ENCODE peak calls at places on chromosomes 7 and 10, in nine cellular contexts. W is ovary; K is bronchial epithelial cell; Y is Calu3; N is endothelial cell; X is GM23338; H is tibial nerve; Z is left ventricle myocardium inferior; F is CD8-positive, alpha-beta T cell. T is an unnamed sample.

GRCh38 chr7:37449621-37450020 is 957 bp upstream of the ELMO1 start:
- DNase-seq in W (no peak), K (no peak), Y (no peak), N (no peak), X (peak; percentile 23), H (no peak), Z (no peak), F (no peak), T (no peak)

GRCh38 chr10:132410779-132411532 is 14.0 kb downstream of the PWWP2B start:
- DNase-seq in W (no peak), K (no peak), Y (no peak), N (no peak), X (no peak), H (no peak), Z (no peak), F (no peak), T (no peak)

GRCh38 chr10:99369551-99369950 is 40.4 kb downstream of the CNNM1 start:
- DNase-seq in W (no peak), K (no peak), Y (no peak), N (no peak), X (no peak), H (no peak), Z (no peak), F (no peak), T (no peak)

GRCh38 chr7:28086198-28086597 is 94.4 kb downstream of the JAZF1 start:
- DNase-seq in W (no peak), K (no peak), Y (no peak), N (no peak), X (no peak), H (no peak), Z (no peak), F (no peak), T (no peak)

GRCh38 chr10:117007080-117007479 is 2.1 kb upstream of the SHTN1 start:
- DNase-seq in W (no peak), K (peak; percentile 85), Y (peak; percentile 11), N (no peak), X (no peak), H (no peak), Z (no peak), F (no peak), T (no peak)

GRCh38 chr10:69004821-69005220 is 16.2 kb downstream of the KIFBP start:
- DNase-seq in W (no peak), K (peak; percentile 45), Y (no peak), N (no peak), X (peak; percentile 49), H (no peak), Z (no peak), F (no peak), T (peak; percentile 39)

GRCh38 chr7:17212188-17212587 is 86.3 kb upstream of the AHR start:
- DNase-seq in W (no peak), K (no peak), Y (no peak), N (no peak), X (no peak), H (no peak), Z (no peak), F (no peak), T (no peak)

GRCh38 chr7:79307376-79307775 is 146.1 kb downstream of the MAGI2 start:
- DNase-seq in W (no peak), K (no peak), Y (no peak), N (no peak), X (no peak), H (no peak), Z (no peak), F (no peak), T (no peak)

GRCh38 chr7:121126801-121127534 is 138.5 kb downstream of the CPED1 start:
- DNase-seq in W (no peak), K (peak; percentile 35), Y (no peak), N (no peak), X (peak; percentile 18), H (no peak), Z (no peak), F (no peak), T (no peak)

GRCh38 chr7:36021917-36022550 is 131.0 kb upstream of the EEPD1 start:
- DNase-seq in W (peak; percentile 59), K (no peak), Y (no peak), N (no peak), X (no peak), H (no peak), Z (no peak), F (no peak), T (no peak)

GRCh38 chr10:323651-324293 is 188.5 kb downstream of the ZMYND11 start:
- DNase-seq in W (peak; percentile 77), K (peak; percentile 91), Y (peak; percentile 72), N (no peak), X (no peak), H (peak; percentile 63), Z (peak; percentile 79), F (peak; percentile 57), T (peak; percentile 59)

GRCh38 chr10:116146374-116146773 is 126.6 kb downstream of the GFRA1 start:
- DNase-seq in W (no peak), K (no peak), Y (no peak), N (no peak), X (no peak), H (no peak), Z (no peak), F (no peak), T (no peak)

GRCh38 chr7:102193806-102194205 is 92.9 kb upstream of the SH2B2 start:
- DNase-seq in W (no peak), K (no peak), Y (no peak), N (no peak), X (no peak), H (no peak), Z (no peak), F (no peak), T (no peak)

GRCh38 chr7:146112755-146113154 is 3.8 kb upstream of the CNTNAP2 start:
- DNase-seq in W (no peak), K (no peak), Y (no peak), N (no peak), X (no peak), H (no peak), Z (no peak), F (no peak), T (no peak)

GRCh38 chr10:37711617-37712488 is 145.6 kb downstream of the ZNF248 start:
- DNase-seq in W (no peak), K (no peak), Y (no peak), N (no peak), X (no peak), H (no peak), Z (no peak), F (no peak), T (no peak)

GRCh38 chr10:37703833-37704382 is 153.5 kb downstream of the ZNF248 start:
- DNase-seq in W (no peak), K (no peak), Y (no peak), N (no peak), X (no peak), H (no peak), Z (no peak), F (no peak), T (no peak)

GRCh38 chr10:37710831-37711616 is 146.4 kb downstream of the ZNF248 start:
- DNase-seq in W (no peak), K (no peak), Y (no peak), N (no peak), X (no peak), H (no peak), Z (no peak), F (no peak), T (no peak)

GRCh38 chr10:37704566-37704965 is 152.8 kb downstream of the ZNF248 start:
- DNase-seq in W (no peak), K (no peak), Y (no peak), N (no peak), X (no peak), H (no peak), Z (no peak), F (no peak), T (no peak)

GRCh38 chr10:37707829-37708578 is 149.4 kb downstream of the ZNF248 start:
- DNase-seq in W (no peak), K (no peak), Y (no peak), N (no peak), X (no peak), H (no peak), Z (no peak), F (no peak), T (no peak)
- TF ChIP-seq CTCF in W (no peak), K (no peak), Y (no peak), N (no peak), X (no peak), H (no peak), Z (no peak), F (no peak), T (no peak)

DNA sequence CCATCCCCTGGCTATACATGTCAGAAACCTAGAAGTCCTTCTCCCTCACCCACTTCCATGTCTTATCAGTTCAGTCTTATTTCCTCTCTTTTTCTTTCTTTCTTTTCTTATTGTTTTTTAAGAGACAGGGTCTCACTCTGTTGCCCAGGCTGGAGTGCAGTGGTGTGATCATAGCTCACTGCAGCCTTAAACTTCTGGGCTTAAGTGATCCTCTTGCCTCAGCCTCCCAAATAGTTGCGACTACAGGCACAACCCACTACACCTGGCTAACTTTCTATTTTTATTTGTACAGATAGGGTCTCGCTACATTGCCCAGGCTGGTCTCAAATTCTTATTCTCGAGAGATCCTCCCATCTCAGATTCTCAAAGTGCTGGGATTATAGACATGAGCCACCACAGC is 2.8 kb downstream of the SFXN4 start:
- DNase-seq in W (no peak), K (no peak), Y (no peak), N (no peak), X (no peak), H (no peak), Z (no peak), F (no peak), T (no peak)
- TF ChIP-seq CTCF in W (no peak), K (no peak), Y (no peak), N (no peak), X (no peak), H (no peak), Z (no peak), F (no peak), T (no peak)

GRCh38 chr7:112421666-112422486 is 28.4 kb upstream of the IFRD1 start:
- DNase-seq in W (no peak), K (peak; percentile 34), Y (no peak), N (no peak), X (peak; percentile 67), H (no peak), Z (no peak), F (peak; percentile 19), T (no peak)
- TF ChIP-seq CTCF in W (no peak), K (no peak), Y (no peak), N (no peak), X (no peak), H (no peak), Z (no peak), F (no peak), T (no peak)

DNA sequence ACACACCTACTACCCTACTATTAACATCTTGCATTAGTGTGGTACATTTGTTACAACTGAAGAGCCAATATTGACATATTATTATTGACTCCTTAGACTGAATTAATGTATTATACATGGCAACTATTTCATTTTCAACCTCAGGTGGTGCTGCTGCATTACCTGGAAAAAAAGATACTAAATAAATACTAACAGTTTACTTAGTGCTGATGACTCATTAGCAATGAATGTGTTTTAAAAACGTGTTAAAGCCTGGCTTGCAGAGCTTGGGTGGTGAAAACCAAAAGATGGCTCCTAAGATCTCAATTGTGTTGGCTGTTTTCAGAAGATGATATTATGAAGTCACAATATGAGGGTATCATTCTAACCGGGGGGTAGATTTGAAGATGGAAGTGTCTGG is 34.8 kb downstream of the CFAP43 start:
- DNase-seq in W (no peak), K (peak; percentile 90), Y (peak; percentile 4), N (no peak), X (no peak), H (no peak), Z (no peak), F (no peak), T (no peak)
- TF ChIP-seq CTCF in W (no peak), K (peak; percentile 5), Y (no peak), N (no peak), X (no peak), H (no peak), Z (no peak), F (no peak), T (no peak)